ENCODE peak calls at places on chromosomes 11 and 22, in eight cellular contexts. O, W, Q, L, X, P, D and B are unnamed samples.

GRCh38 chr22:49100764-49101163 is 726.9 kb downstream of the BRD1 start:
- DNase-seq in O (no peak), W (no peak), Q (no peak), L (no peak), X (no peak), P (no peak), D (no peak), B (no peak)

GRCh38 chr22:30426395-30427353 is 1.1 kb downstream of the MTFP1 start:
- DNase-seq in O (peak; percentile 69), W (peak; percentile 84), Q (peak; percentile 85), L (peak; percentile 83), X (peak; percentile 96), P (peak; percentile 81), D (peak; percentile 70), B (peak; percentile 72)

GRCh38 chr22:18156878-18157713 is 7.1 kb downstream of the USP18 start:
- DNase-seq in O (no peak), W (peak; percentile 99), Q (peak; percentile 68), L (peak; percentile 76), X (peak; percentile 76), P (peak; percentile 82), D (peak; percentile 69), B (peak; percentile 39)

GRCh38 chr11:27596388-27596787 is 89.8 kb upstream of the LIN7C start:
- DNase-seq in O (no peak), W (no peak), Q (no peak), L (no peak), X (no peak), P (no peak), D (no peak), B (no peak)

GRCh38 chr11:28938091-28938490 is 829.9 kb downstream of the METTL15 start:
- DNase-seq in O (no peak), W (no peak), Q (no peak), L (no peak), X (no peak), P (no peak), D (no peak), B (no peak)

GRCh38 chr11:69041516-69041915 is 7.2 kb upstream of the TPCN2 start:
- DNase-seq in O (no peak), W (no peak), Q (no peak), L (no peak), X (no peak), P (no peak), D (no peak), B (no peak)

GRCh38 chr11:74418509-74418895 is 20.3 kb upstream of the PGM2L1 start:
- DNase-seq in O (no peak), W (peak; percentile 89), Q (peak; percentile 93), L (no peak), X (no peak), P (no peak), D (no peak), B (no peak)

GRCh38 chr11:124676386-124676785 is 2.7 kb downstream of the SPA17 start:
- DNase-seq in O (no peak), W (peak; percentile 74), Q (peak; percentile 60), L (no peak), X (no peak), P (no peak), D (no peak), B (no peak)

GRCh38 chr22:37254867-37255233 is 10.8 kb upstream of the RAC2 start:
- DNase-seq in O (no peak), W (peak; percentile 72), Q (peak; percentile 96), L (no peak), X (no peak), P (no peak), D (no peak), B (no peak)

GRCh38 chr11:118236170-118236569 is 11.4 kb upstream of the JAML start:
- DNase-seq in O (no peak), W (no peak), Q (no peak), L (no peak), X (no peak), P (no peak), D (no peak), B (no peak)

GRCh38 chr11:132114185-132114584 is 743.8 kb downstream of the NTM start:
- DNase-seq in O (no peak), W (peak; percentile 48), Q (peak; percentile 35), L (no peak), X (peak; percentile 15), P (no peak), D (no peak), B (no peak)

GRCh38 chr11:9053631-9054030 is 37.8 kb downstream of the SCUBE2 start:
- DNase-seq in O (no peak), W (peak; percentile 39), Q (peak; percentile 30), L (no peak), X (no peak), P (no peak), D (no peak), B (no peak)

GRCh38 chr22:44304906-44305305 is 7.8 kb downstream of the SHISAL1 start:
- DNase-seq in O (no peak), W (no peak), Q (no peak), L (no peak), X (no peak), P (no peak), D (no peak), B (no peak)

GRCh38 chr11:123386746-123387510 is 43.1 kb upstream of the GRAMD1B start:
- DNase-seq in O (no peak), W (no peak), Q (peak; percentile 46), L (no peak), X (no peak), P (no peak), D (no peak), B (no peak)

GRCh38 chr11:128283445-128283844 is 303.9 kb downstream of the ETS1 start:
- DNase-seq in O (no peak), W (peak; percentile 37), Q (no peak), L (no peak), X (no peak), P (no peak), D (no peak), B (no peak)

GRCh38 chr22:17598318-17598717 is 30.2 kb downstream of the ATP6V1E1 start:
- DNase-seq in O (no peak), W (no peak), Q (no peak), L (no peak), X (no peak), P (no peak), D (no peak), B (no peak)

GRCh38 chr11:1256257-1257045 is 33.6 kb downstream of the MUC5B start:
- DNase-seq in O (no peak), W (no peak), Q (no peak), L (no peak), X (no peak), P (no peak), D (no peak), B (no peak)

GRCh38 chr11:78684377-78684776 is 109.7 kb upstream of the NARS2 start:
- DNase-seq in O (no peak), W (peak; percentile 9), Q (no peak), L (no peak), X (no peak), P (no peak), D (no peak), B (no peak)

GRCh38 chr11:73218106-73218829 is at the start of gene P2RY2:
- DNase-seq in O (peak; percentile 24), W (peak; percentile 27), Q (peak; percentile 40), L (no peak), X (peak; percentile 53), P (peak; percentile 91), D (peak; percentile 52), B (peak; percentile 58)

GRCh38 chr11:134866981-134867675 is 455.1 kb upstream of the B3GAT1 start:
- DNase-seq in O (no peak), W (no peak), Q (no peak), L (no peak), X (no peak), P (no peak), D (no peak), B (no peak)

GRCh38 chr11:134863294-134863693 is 451.3 kb upstream of the B3GAT1 start:
- DNase-seq in O (no peak), W (no peak), Q (no peak), L (no peak), X (no peak), P (no peak), D (no peak), B (no peak)

GRCh38 chr11:134864968-134865305 is 452.9 kb upstream of the B3GAT1 start:
- DNase-seq in O (no peak), W (no peak), Q (no peak), L (no peak), X (no peak), P (no peak), D (no peak), B (no peak)

GRCh38 chr11:134864233-134864967 is 452.4 kb upstream of the B3GAT1 start:
- DNase-seq in O (no peak), W (no peak), Q (no peak), L (no peak), X (no peak), P (no peak), D (no peak), B (no peak)

GRCh38 chr11:134866215-134866614 is 454.2 kb upstream of the B3GAT1 start:
- DNase-seq in O (no peak), W (no peak), Q (no peak), L (no peak), X (no peak), P (no peak), D (no peak), B (no peak)
- TF ChIP-seq CTCF in O (no peak), W (no peak), Q (no peak), L (no peak), X (no peak), P (no peak), D (no peak), B (no peak)

GRCh38 chr11:44728085-44728410 is 1.3 kb downstream of the TSPAN18 start:
- DNase-seq in O (no peak), W (no peak), Q (no peak), L (no peak), X (no peak), P (no peak), D (no peak), B (no peak)
- TF ChIP-seq CTCF in O (peak; percentile 1), W (no peak), Q (no peak), L (no peak), X (peak; percentile 59), P (no peak), D (no peak), B (no peak)

DNA sequence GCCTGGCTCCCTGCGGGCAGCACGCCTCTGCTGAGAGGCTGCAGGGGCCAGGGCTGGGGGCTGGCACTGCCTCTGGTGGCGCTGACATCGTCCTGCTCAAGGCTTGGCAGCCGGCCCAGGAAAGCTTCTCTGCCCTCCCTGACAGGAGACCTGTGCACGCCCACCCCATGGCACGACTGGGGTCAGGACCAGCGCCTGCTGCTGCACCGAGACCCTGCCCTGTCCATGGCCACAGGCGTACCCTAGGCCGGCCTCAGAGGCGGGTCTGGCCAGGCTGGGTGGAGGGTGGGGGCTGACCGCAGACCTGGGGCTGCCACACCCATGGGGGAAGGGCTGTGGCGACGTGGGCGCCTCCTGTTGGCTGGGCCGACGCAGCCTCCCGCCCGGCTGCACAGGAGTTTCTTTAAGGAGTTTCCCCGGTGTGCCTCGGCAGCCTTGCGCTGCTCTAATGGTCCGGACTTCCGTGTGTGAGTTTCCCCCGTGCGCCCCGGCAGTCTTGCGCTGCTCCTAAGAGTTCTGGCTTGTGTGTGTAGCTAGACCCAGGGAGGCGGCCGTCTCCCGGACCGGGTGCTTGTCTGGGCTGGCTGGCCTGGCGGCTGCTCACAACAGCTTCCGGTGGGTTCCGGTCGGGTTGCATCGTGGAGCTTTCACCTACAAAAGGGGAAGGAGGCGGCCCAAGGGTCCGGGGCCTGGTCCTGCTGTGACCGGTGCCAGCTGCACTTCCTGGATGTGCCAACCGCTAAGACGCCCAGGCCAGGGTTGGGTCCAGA is 4.7 kb downstream of the TRABD start:
- DNase-seq in O (peak; percentile 78), W (peak; percentile 57), Q (peak; percentile 65), L (no peak), X (peak; percentile 90), P (peak; percentile 80), D (peak; percentile 64), B (peak; percentile 85)
- TF ChIP-seq CTCF in O (no peak), W (peak; percentile 19), Q (peak; percentile 60), L (peak; percentile 15), X (peak; percentile 44), P (no peak), D (no peak), B (peak; percentile 52)

GRCh38 chr11:40722179-40722795 is 737.2 kb downstream of the LRRC4C start:
- DNase-seq in O (no peak), W (peak; percentile 27), Q (peak; percentile 7), L (no peak), X (peak; percentile 9), P (no peak), D (no peak), B (peak; percentile 25)
- TF ChIP-seq CTCF in O (no peak), W (peak; percentile 54), Q (peak; percentile 55), L (peak; percentile 25), X (peak; percentile 60), P (no peak), D (no peak), B (peak; percentile 42)